ENCODE peak calls at places on chromosomes 2 and 18, in ten cellular contexts. One of them, this sample, is unnamed.

GRCh38 chr18:76667603-76668002 is 154.8 kb upstream of the ZNF236 start:
- DNase-seq in tibial nerve: no peak
- DNase-seq in GM10248: no peak
- DNase-seq in omental fat pad: no peak
- DNase-seq in neural progenitor cell: no peak
- DNase-seq in fibroblast of pulmonary artery: no peak
- DNase-seq in brain microvascular endothelial cell: no peak
- DNase-seq in sigmoid colon: no peak
- DNase-seq in cardiac muscle cell: no peak
- DNase-seq in nephron progenitor cell: no peak
- DNase-seq in this sample: no peak

GRCh38 chr2:127641846-127642510 is 4.0 kb upstream of the GPR17 start:
- DNase-seq in cardiac muscle cell: no peak
- DNase-seq in sigmoid colon: no peak
- DNase-seq in neural progenitor cell: no peak
- DNase-seq in nephron progenitor cell: no peak
- DNase-seq in GM10248: no peak
- DNase-seq in fibroblast of pulmonary artery: no peak
- DNase-seq in omental fat pad: no peak
- DNase-seq in tibial nerve: no peak
- DNase-seq in brain microvascular endothelial cell: no peak
- DNase-seq in this sample: no peak

GRCh38 chr2:239015769-239016675 is 168.1 kb downstream of the TWIST2 start:
- DNase-seq in brain microvascular endothelial cell: no peak
- DNase-seq in fibroblast of pulmonary artery: no peak
- DNase-seq in omental fat pad: no peak
- DNase-seq in tibial nerve: no peak
- DNase-seq in neural progenitor cell: no peak
- DNase-seq in GM10248: no peak
- DNase-seq in nephron progenitor cell: no peak
- DNase-seq in cardiac muscle cell: no peak
- DNase-seq in sigmoid colon: peak
- DNase-seq in this sample: no peak

GRCh38 chr2:3280197-3280596 is 97.4 kb downstream of the EIPR1 start:
- DNase-seq in sigmoid colon: peak
- DNase-seq in fibroblast of pulmonary artery: no peak
- DNase-seq in tibial nerve: no peak
- DNase-seq in omental fat pad: no peak
- DNase-seq in brain microvascular endothelial cell: no peak
- DNase-seq in GM10248: no peak
- DNase-seq in nephron progenitor cell: no peak
- DNase-seq in cardiac muscle cell: no peak
- DNase-seq in neural progenitor cell: no peak
- DNase-seq in this sample: no peak

GRCh38 chr2:181988154-181988924 is 2.7 kb downstream of the PPP1R1C start:
- DNase-seq in GM10248: no peak
- DNase-seq in neural progenitor cell: no peak
- DNase-seq in omental fat pad: no peak
- DNase-seq in nephron progenitor cell: no peak
- DNase-seq in brain microvascular endothelial cell: no peak
- DNase-seq in tibial nerve: no peak
- DNase-seq in fibroblast of pulmonary artery: no peak
- DNase-seq in cardiac muscle cell: no peak
- DNase-seq in sigmoid colon: no peak
- DNase-seq in this sample: no peak

GRCh38 chr2:55585451-55586079 is 31.9 kb downstream of the PPP4R3B start:
- DNase-seq in cardiac muscle cell: peak
- DNase-seq in fibroblast of pulmonary artery: peak
- DNase-seq in omental fat pad: no peak
- DNase-seq in tibial nerve: no peak
- DNase-seq in brain microvascular endothelial cell: peak
- DNase-seq in neural progenitor cell: no peak
- DNase-seq in nephron progenitor cell: no peak
- DNase-seq in GM10248: no peak
- DNase-seq in sigmoid colon: no peak
- DNase-seq in this sample: no peak

GRCh38 chr18:21682276-21683051 is 22.1 kb downstream of the ABHD3 start:
- DNase-seq in fibroblast of pulmonary artery: peak
- DNase-seq in omental fat pad: no peak
- DNase-seq in sigmoid colon: no peak
- DNase-seq in tibial nerve: no peak
- DNase-seq in cardiac muscle cell: peak
- DNase-seq in neural progenitor cell: peak
- DNase-seq in GM10248: peak
- DNase-seq in nephron progenitor cell: no peak
- DNase-seq in brain microvascular endothelial cell: no peak
- DNase-seq in this sample: no peak

GRCh38 chr2:100767810-100768806 is 51.8 kb upstream of the NPAS2 start:
- DNase-seq in nephron progenitor cell: no peak
- DNase-seq in GM10248: no peak
- DNase-seq in fibroblast of pulmonary artery: no peak
- DNase-seq in cardiac muscle cell: no peak
- DNase-seq in brain microvascular endothelial cell: no peak
- DNase-seq in omental fat pad: no peak
- DNase-seq in neural progenitor cell: no peak
- DNase-seq in sigmoid colon: no peak
- DNase-seq in tibial nerve: peak
- DNase-seq in this sample: no peak

GRCh38 chr2:176056411-176056810 is 27.4 kb downstream of the EVX2 start:
- DNase-seq in omental fat pad: no peak
- DNase-seq in neural progenitor cell: no peak
- DNase-seq in cardiac muscle cell: no peak
- DNase-seq in fibroblast of pulmonary artery: no peak
- DNase-seq in tibial nerve: no peak
- DNase-seq in brain microvascular endothelial cell: no peak
- DNase-seq in sigmoid colon: no peak
- DNase-seq in nephron progenitor cell: no peak
- DNase-seq in GM10248: no peak
- DNase-seq in this sample: no peak

GRCh38 chr2:15866563-15867193 is 73.7 kb upstream of the MYCN start:
- DNase-seq in tibial nerve: no peak
- DNase-seq in omental fat pad: no peak
- DNase-seq in brain microvascular endothelial cell: no peak
- DNase-seq in fibroblast of pulmonary artery: no peak
- DNase-seq in sigmoid colon: no peak
- DNase-seq in GM10248: no peak
- DNase-seq in nephron progenitor cell: no peak
- DNase-seq in cardiac muscle cell: no peak
- DNase-seq in neural progenitor cell: no peak
- DNase-seq in this sample: no peak
- TF ChIP-seq CTCF in tibial nerve: no peak
- TF ChIP-seq CTCF in omental fat pad: no peak
- TF ChIP-seq CTCF in brain microvascular endothelial cell: no peak
- TF ChIP-seq CTCF in fibroblast of pulmonary artery: no peak
- TF ChIP-seq CTCF in sigmoid colon: no peak
- TF ChIP-seq CTCF in GM10248: no peak
- TF ChIP-seq CTCF in nephron progenitor cell: no peak
- TF ChIP-seq CTCF in cardiac muscle cell: no peak
- TF ChIP-seq CTCF in neural progenitor cell: no peak
- TF ChIP-seq CTCF in this sample: no peak

GRCh38 chr2:205778326-205778725 is 96.0 kb downstream of the NRP2 start:
- DNase-seq in brain microvascular endothelial cell: no peak
- DNase-seq in neural progenitor cell: no peak
- DNase-seq in GM10248: no peak
- DNase-seq in tibial nerve: no peak
- DNase-seq in omental fat pad: no peak
- DNase-seq in nephron progenitor cell: no peak
- DNase-seq in sigmoid colon: no peak
- DNase-seq in fibroblast of pulmonary artery: no peak
- DNase-seq in cardiac muscle cell: no peak
- DNase-seq in this sample: no peak

GRCh38 chr2:205774028-205774427 is 91.7 kb downstream of the NRP2 start:
- DNase-seq in cardiac muscle cell: no peak
- DNase-seq in brain microvascular endothelial cell: no peak
- DNase-seq in GM10248: no peak
- DNase-seq in sigmoid colon: no peak
- DNase-seq in nephron progenitor cell: no peak
- DNase-seq in fibroblast of pulmonary artery: no peak
- DNase-seq in neural progenitor cell: no peak
- DNase-seq in tibial nerve: no peak
- DNase-seq in omental fat pad: no peak
- DNase-seq in this sample: no peak

GRCh38 chr2:205776720-205777119 is 94.4 kb downstream of the NRP2 start:
- DNase-seq in nephron progenitor cell: no peak
- DNase-seq in sigmoid colon: no peak
- DNase-seq in tibial nerve: no peak
- DNase-seq in cardiac muscle cell: no peak
- DNase-seq in GM10248: no peak
- DNase-seq in fibroblast of pulmonary artery: no peak
- DNase-seq in omental fat pad: no peak
- DNase-seq in neural progenitor cell: no peak
- DNase-seq in brain microvascular endothelial cell: no peak
- DNase-seq in this sample: no peak

GRCh38 chr2:205775091-205775876 is 93.0 kb downstream of the NRP2 start:
- DNase-seq in omental fat pad: no peak
- DNase-seq in sigmoid colon: no peak
- DNase-seq in cardiac muscle cell: peak
- DNase-seq in GM10248: no peak
- DNase-seq in neural progenitor cell: peak
- DNase-seq in fibroblast of pulmonary artery: peak
- DNase-seq in brain microvascular endothelial cell: no peak
- DNase-seq in tibial nerve: no peak
- DNase-seq in nephron progenitor cell: no peak
- DNase-seq in this sample: no peak

DNA sequence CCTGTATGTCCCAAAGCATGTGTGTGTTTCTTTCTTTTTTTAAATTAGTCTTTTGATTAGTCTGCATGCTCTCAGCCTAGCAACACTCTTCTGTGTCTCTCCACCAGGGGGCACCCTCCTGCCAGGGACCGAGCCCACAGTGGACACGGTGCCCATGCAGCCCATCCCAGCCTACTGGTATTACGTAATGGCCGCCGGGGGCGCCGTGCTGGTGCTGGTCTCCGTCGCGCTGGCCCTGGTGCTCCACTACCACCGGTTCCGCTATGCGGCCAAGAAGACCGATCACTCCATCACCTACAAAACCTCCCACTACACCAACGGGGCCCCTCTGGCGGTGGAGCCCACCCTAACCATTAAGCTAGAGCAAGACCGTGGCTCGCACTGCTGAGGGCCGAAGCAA is 93.8 kb downstream of the NRP2 start:
- DNase-seq in cardiac muscle cell: peak
- DNase-seq in fibroblast of pulmonary artery: peak
- DNase-seq in tibial nerve: no peak
- DNase-seq in neural progenitor cell: peak
- DNase-seq in nephron progenitor cell: peak
- DNase-seq in omental fat pad: peak
- DNase-seq in GM10248: peak
- DNase-seq in brain microvascular endothelial cell: peak
- DNase-seq in sigmoid colon: no peak
- DNase-seq in this sample: no peak
- TF ChIP-seq CTCF in cardiac muscle cell: peak
- TF ChIP-seq CTCF in fibroblast of pulmonary artery: peak
- TF ChIP-seq CTCF in tibial nerve: peak
- TF ChIP-seq CTCF in neural progenitor cell: peak
- TF ChIP-seq CTCF in nephron progenitor cell: peak
- TF ChIP-seq CTCF in omental fat pad: no peak
- TF ChIP-seq CTCF in GM10248: peak
- TF ChIP-seq CTCF in brain microvascular endothelial cell: peak
- TF ChIP-seq CTCF in sigmoid colon: peak
- TF ChIP-seq CTCF in this sample: peak

GRCh38 chr2:104758199-104758620 is 95.7 kb upstream of the POU3F3 start:
- DNase-seq in sigmoid colon: no peak
- DNase-seq in fibroblast of pulmonary artery: no peak
- DNase-seq in brain microvascular endothelial cell: peak
- DNase-seq in neural progenitor cell: peak
- DNase-seq in cardiac muscle cell: no peak
- DNase-seq in GM10248: no peak
- DNase-seq in tibial nerve: no peak
- DNase-seq in nephron progenitor cell: no peak
- DNase-seq in omental fat pad: no peak
- DNase-seq in this sample: no peak

GRCh38 chr2:104756119-104756518 is 97.8 kb upstream of the POU3F3 start:
- DNase-seq in fibroblast of pulmonary artery: no peak
- DNase-seq in cardiac muscle cell: no peak
- DNase-seq in brain microvascular endothelial cell: no peak
- DNase-seq in neural progenitor cell: no peak
- DNase-seq in omental fat pad: no peak
- DNase-seq in tibial nerve: no peak
- DNase-seq in nephron progenitor cell: no peak
- DNase-seq in sigmoid colon: no peak
- DNase-seq in GM10248: no peak
- DNase-seq in this sample: no peak

GRCh38 chr2:104750061-104750460 is 103.9 kb upstream of the POU3F3 start:
- DNase-seq in GM10248: no peak
- DNase-seq in cardiac muscle cell: no peak
- DNase-seq in neural progenitor cell: no peak
- DNase-seq in nephron progenitor cell: no peak
- DNase-seq in tibial nerve: no peak
- DNase-seq in brain microvascular endothelial cell: no peak
- DNase-seq in sigmoid colon: no peak
- DNase-seq in fibroblast of pulmonary artery: no peak
- DNase-seq in omental fat pad: no peak
- DNase-seq in this sample: no peak

GRCh38 chr2:104752504-104752903 is 101.4 kb upstream of the POU3F3 start:
- DNase-seq in GM10248: no peak
- DNase-seq in nephron progenitor cell: no peak
- DNase-seq in sigmoid colon: no peak
- DNase-seq in fibroblast of pulmonary artery: no peak
- DNase-seq in neural progenitor cell: no peak
- DNase-seq in tibial nerve: no peak
- DNase-seq in cardiac muscle cell: no peak
- DNase-seq in omental fat pad: no peak
- DNase-seq in brain microvascular endothelial cell: no peak
- DNase-seq in this sample: no peak

GRCh38 chr2:104755026-104755856 is 98.7 kb upstream of the POU3F3 start:
- DNase-seq in GM10248: no peak
- DNase-seq in fibroblast of pulmonary artery: no peak
- DNase-seq in neural progenitor cell: no peak
- DNase-seq in tibial nerve: no peak
- DNase-seq in nephron progenitor cell: no peak
- DNase-seq in cardiac muscle cell: no peak
- DNase-seq in omental fat pad: no peak
- DNase-seq in brain microvascular endothelial cell: no peak
- DNase-seq in sigmoid colon: no peak
- DNase-seq in this sample: no peak
- TF ChIP-seq CTCF in GM10248: no peak
- TF ChIP-seq CTCF in fibroblast of pulmonary artery: no peak
- TF ChIP-seq CTCF in neural progenitor cell: no peak
- TF ChIP-seq CTCF in tibial nerve: no peak
- TF ChIP-seq CTCF in nephron progenitor cell: no peak
- TF ChIP-seq CTCF in cardiac muscle cell: no peak
- TF ChIP-seq CTCF in omental fat pad: no peak
- TF ChIP-seq CTCF in brain microvascular endothelial cell: no peak
- TF ChIP-seq CTCF in sigmoid colon: no peak
- TF ChIP-seq CTCF in this sample: no peak

DNA sequence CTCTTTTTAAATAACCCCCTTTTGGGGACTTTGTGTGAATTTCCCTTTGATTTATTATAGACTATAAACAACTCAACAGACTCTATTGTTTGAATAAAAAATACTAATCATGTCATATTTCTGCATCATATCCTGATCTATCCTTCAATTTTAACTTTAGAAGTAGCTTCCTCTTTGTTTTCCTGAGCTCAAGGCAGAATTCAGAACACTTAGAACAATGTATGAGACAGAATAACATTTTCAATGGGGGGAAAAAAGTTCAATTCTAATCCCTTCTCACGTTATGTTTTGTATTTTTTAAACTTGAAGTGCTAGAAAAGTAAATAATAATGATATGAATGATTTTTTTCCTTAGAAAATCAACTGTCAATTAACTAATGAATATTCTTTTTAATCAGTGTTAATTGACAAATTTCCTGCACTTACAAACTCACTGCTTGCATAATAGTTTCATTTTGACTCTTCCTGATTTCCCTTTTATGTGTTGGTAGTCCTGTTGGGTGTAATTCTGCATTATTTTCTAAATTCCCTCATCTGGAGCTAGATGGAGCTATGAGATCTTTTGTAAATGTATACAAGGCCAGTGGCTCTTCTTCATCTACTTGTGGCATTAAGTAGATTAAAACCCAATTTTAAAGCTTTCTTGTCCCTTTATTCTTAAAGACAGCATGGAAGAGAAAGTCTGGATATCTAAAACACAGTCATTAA is 326.1 kb downstream of the PARD3B start:
- DNase-seq in sigmoid colon: no peak
- DNase-seq in fibroblast of pulmonary artery: peak
- DNase-seq in tibial nerve: no peak
- DNase-seq in neural progenitor cell: peak
- DNase-seq in nephron progenitor cell: no peak
- DNase-seq in GM10248: no peak
- DNase-seq in brain microvascular endothelial cell: no peak
- DNase-seq in cardiac muscle cell: peak
- DNase-seq in omental fat pad: no peak
- DNase-seq in this sample: no peak
- TF ChIP-seq CTCF in sigmoid colon: peak
- TF ChIP-seq CTCF in fibroblast of pulmonary artery: peak
- TF ChIP-seq CTCF in tibial nerve: peak
- TF ChIP-seq CTCF in neural progenitor cell: peak
- TF ChIP-seq CTCF in nephron progenitor cell: peak
- TF ChIP-seq CTCF in GM10248: no peak
- TF ChIP-seq CTCF in brain microvascular endothelial cell: peak
- TF ChIP-seq CTCF in cardiac muscle cell: peak
- TF ChIP-seq CTCF in omental fat pad: no peak
- TF ChIP-seq CTCF in this sample: no peak

This sample was measured in mesothelial cell of epicardium.